ENCODE peak calls at places on chromosomes 3 and 15, in ten cellular contexts. U is IMR-90, C is heart right ventricle, M is fibroblast of lung, P is tibial artery, R is left lung, S is AG04450, N is lung, O is lower lobe of right lung, F is ascending aorta. V is an unnamed sample.

GRCh38 chr3:123818921-123819429 is 65.2 kb downstream of the MYLK start:
- DNase-seq in U (peak; percentile 88), C (no peak), M (peak; percentile 94), P (no peak), R (no peak), S (peak; percentile 45), N (no peak), O (no peak), F (no peak), V (no peak)

GRCh38 chr15:75181780-75182179 is 19.9 kb upstream of the C15orf39 start:
- DNase-seq in U (no peak), C (no peak), M (no peak), P (no peak), R (no peak), S (no peak), N (no peak), O (no peak), F (no peak), V (no peak)

GRCh38 chr3:70840106-70840870 is 527.9 kb upstream of the MDFIC2 start:
- DNase-seq in U (peak; percentile 23), C (no peak), M (peak; percentile 68), P (no peak), R (no peak), S (no peak), N (no peak), O (no peak), F (no peak), V (no peak)

GRCh38 chr3:125154800-125155269 is 57.7 kb downstream of the SLC12A8 start:
- DNase-seq in U (no peak), C (no peak), M (no peak), P (no peak), R (no peak), S (no peak), N (no peak), O (no peak), F (no peak), V (no peak)

GRCh38 chr3:189914799-189915198 is 205.9 kb downstream of the P3H2 start:
- DNase-seq in U (peak; percentile 96), C (no peak), M (peak; percentile 95), P (no peak), R (no peak), S (peak; percentile 75), N (no peak), O (no peak), F (no peak), V (peak; percentile 77)

GRCh38 chr15:91867581-91868026 is 14.1 kb downstream of the SLCO3A1 start:
- DNase-seq in U (peak; percentile 87), C (peak; percentile 72), M (peak; percentile 94), P (peak; percentile 80), R (peak; percentile 92), S (peak; percentile 57), N (peak; percentile 88), O (peak; percentile 89), F (peak; percentile 92), V (no peak)

GRCh38 chr3:70383360-70383831 is 71.0 kb upstream of the MDFIC2 start:
- DNase-seq in U (no peak), C (no peak), M (no peak), P (no peak), R (no peak), S (no peak), N (no peak), O (no peak), F (no peak), V (no peak)

GRCh38 chr15:71118881-71119632 is 3.8 kb downstream of the THSD4 start:
- DNase-seq in U (no peak), C (no peak), M (no peak), P (no peak), R (no peak), S (no peak), N (no peak), O (no peak), F (no peak), V (no peak)

GRCh38 chr3:101070260-101071121 is 77.3 kb upstream of the ABI3BP start:
- DNase-seq in U (no peak), C (peak; percentile 67), M (peak; percentile 8), P (no peak), R (peak; percentile 41), S (no peak), N (peak; percentile 45), O (peak; percentile 78), F (no peak), V (peak; percentile 45)

GRCh38 chr3:178320481-178321352 is 215.5 kb upstream of the KCNMB2 start:
- DNase-seq in U (peak; percentile 83), C (peak; percentile 37), M (peak; percentile 86), P (no peak), R (no peak), S (peak; percentile 53), N (no peak), O (no peak), F (no peak), V (peak; percentile 60)

GRCh38 chr3:79810529-79810928 is 42.7 kb upstream of the ROBO1 start:
- DNase-seq in U (no peak), C (no peak), M (no peak), P (no peak), R (no peak), S (no peak), N (no peak), O (no peak), F (no peak), V (no peak)

DNA sequence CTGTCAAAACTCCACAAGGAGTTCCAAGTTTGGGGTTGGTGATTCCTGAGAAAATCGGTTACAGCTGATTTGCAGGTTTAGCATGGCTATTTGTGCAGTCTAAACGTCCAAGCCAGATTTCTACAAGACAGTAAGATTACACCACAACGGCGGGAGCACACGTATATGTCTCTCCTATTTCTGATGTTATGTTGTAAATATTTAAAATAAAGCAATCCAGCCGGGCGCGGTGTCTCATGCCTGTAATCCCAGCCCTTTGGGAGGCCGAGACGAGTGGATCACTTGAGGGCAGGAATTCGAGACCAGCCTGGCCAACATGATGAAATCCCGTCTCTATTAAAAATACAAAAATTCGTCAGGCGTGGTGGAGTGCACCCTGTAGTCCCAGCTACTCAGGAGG is 106.8 kb upstream of the IGF1R start:
- DNase-seq in U (peak; percentile 25), C (no peak), M (no peak), P (no peak), R (no peak), S (no peak), N (no peak), O (no peak), F (no peak), V (no peak)
- H3K27me3 ChIP-seq in U (peaks cover 14% of the 10 kb centered on the region), C (peaks cover 30% of the 10 kb centered on the region), M (peaks cover 2% of the 10 kb centered on the region), P (no peaks in the 10 kb centered on the region), R (peaks cover 14% of the 10 kb centered on the region), S (peaks cover 21% of the 10 kb centered on the region), N (no peaks in the 10 kb centered on the region), O (no peaks in the 10 kb centered on the region), F (no peaks in the 10 kb centered on the region), V (peaks cover 29% of the 10 kb centered on the region)

DNA sequence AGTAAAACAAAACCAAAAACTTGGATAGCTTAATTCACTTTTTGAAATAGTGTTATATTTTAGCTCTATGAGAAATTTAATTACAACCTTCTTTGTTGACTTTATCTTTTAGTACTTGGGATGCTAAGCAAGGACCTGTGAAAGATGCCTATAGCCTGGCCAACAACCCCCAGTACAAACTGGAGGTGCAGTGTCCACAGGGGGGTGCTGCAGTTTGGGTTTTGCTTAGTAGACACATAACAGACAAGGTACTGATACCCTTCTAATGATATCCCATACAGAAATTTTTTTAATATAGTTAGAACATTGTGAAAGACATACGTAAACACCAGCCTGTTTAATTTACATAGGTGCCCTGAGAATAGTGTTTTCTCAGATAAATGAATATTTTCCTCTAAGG is 35.3 kb downstream of the CAPN7 start:
- DNase-seq in U (no peak), C (no peak), M (peak; percentile 10), P (no peak), R (no peak), S (no peak), N (no peak), O (no peak), F (no peak), V (peak; percentile 42)
- TF ChIP-seq CTCF in U (peak; percentile 21), C (peak; percentile 29), M (no peak), P (no peak), R (peak; percentile 33), S (peak; percentile 26), N (no peak), O (peak; percentile 37), F (peak; percentile 28), V (peak; percentile 59)

GRCh38 chr3:77935418-77935817 is 895.5 kb downstream of the ROBO2 start:
- DNase-seq in U (no peak), C (no peak), M (peak; percentile 2), P (no peak), R (no peak), S (no peak), N (no peak), O (no peak), F (no peak), V (no peak)
- H3K4me3 ChIP-seq in U (no peak overlapping the region), C (no peak overlapping the region), M (no peak overlapping the region), P (no peak overlapping the region), R (no peak overlapping the region), S (no peak overlapping the region), N (no peak overlapping the region), O (no peak overlapping the region), F (no peak overlapping the region), V (no peak overlapping the region)

GRCh38 chr3:62372621-62373041 is 719 bp downstream of the FEZF2 start:
- DNase-seq in U (no peak), C (no peak), M (peak; percentile 8), P (no peak), R (no peak), S (no peak), N (no peak), O (no peak), F (no peak), V (no peak)
- H3K27me3 ChIP-seq in U (peaks cover 95% of the 10 kb centered on the region), C (peaks cover 100% of the 10 kb centered on the region), M (peaks cover 96% of the 10 kb centered on the region), P (peaks cover 8% of the 10 kb centered on the region), R (peaks cover 100% of the 10 kb centered on the region), S (peaks cover 95% of the 10 kb centered on the region), N (peaks cover 65% of the 10 kb centered on the region), O (peaks cover 100% of the 10 kb centered on the region), F (peaks cover 25% of the 10 kb centered on the region), V (peaks cover 98% of the 10 kb centered on the region)

GRCh38 chr3:52775877-52776276 is 1.5 kb upstream of the ITIH1 start:
- DNase-seq in U (no peak), C (no peak), M (no peak), P (no peak), R (no peak), S (no peak), N (no peak), O (peak; percentile 4), F (no peak), V (no peak)
- TF ChIP-seq CTCF in U (no peak), C (no peak), M (no peak), P (no peak), R (no peak), S (no peak), N (no peak), O (no peak), F (no peak), V (no peak)

DNA sequence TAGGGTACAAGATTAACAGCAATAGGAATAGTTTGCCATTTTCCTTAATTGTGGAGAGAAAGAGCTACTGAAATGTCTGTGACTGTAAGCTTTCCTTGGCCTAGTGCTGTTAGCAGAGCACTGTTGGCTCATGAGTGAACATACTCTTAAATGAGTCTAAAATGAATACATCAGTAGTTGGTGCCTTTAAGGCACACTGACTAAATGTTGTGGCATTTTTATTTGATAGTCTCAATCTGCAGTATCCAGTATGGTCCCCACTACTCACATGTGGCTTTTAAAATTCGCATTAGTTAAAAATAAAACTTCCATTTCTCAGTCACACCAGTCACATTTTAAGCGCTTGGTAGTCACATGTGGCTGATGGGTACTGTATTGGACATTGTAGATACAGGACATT is 28.2 kb downstream of the CHD2 start:
- DNase-seq in U (no peak), C (no peak), M (no peak), P (no peak), R (no peak), S (no peak), N (no peak), O (no peak), F (no peak), V (no peak)
- H3K4me3 ChIP-seq in U (no peak overlapping the region), C (no peak overlapping the region), M (no peak overlapping the region), P (no peak overlapping the region), R (no peak overlapping the region), S (no peak overlapping the region), N (no peak overlapping the region), O (no peak overlapping the region), F (no peak overlapping the region), V (no peak overlapping the region)